ENCODE peak calls at places on chromosomes 5 and 9, in eight cellular contexts. U is gastrocnemius medialis; C is kidney epithelial cell; W is Peyer's patch; R is OCI-LY7; F is osteocyte; B is HCT116; Q is CD8-positive, alpha-beta T cell. O is an unnamed sample.

GRCh38 chr5:147321569-147321968 is 86.7 kb downstream of the STK32A start:
- DNase-seq in U (no peak), C (no peak), W (no peak), R (no peak), F (no peak), B (no peak), Q (no peak), O (no peak)

GRCh38 chr9:110161940-110162339 is 46.0 kb downstream of the C9orf152 start:
- DNase-seq in U (no peak), C (no peak), W (no peak), R (peak; percentile 39), F (no peak), B (no peak), Q (no peak), O (no peak)

GRCh38 chr5:60842859-60843692 is 993 bp downstream of the ELOVL7 start:
- DNase-seq in U (no peak), C (no peak), W (no peak), R (no peak), F (no peak), B (no peak), Q (no peak), O (no peak)

GRCh38 chr9:93126151-93126781 is 7.8 kb downstream of the NINJ1 start:
- DNase-seq in U (peak; percentile 14), C (no peak), W (no peak), R (no peak), F (no peak), B (no peak), Q (no peak), O (peak; percentile 12)

GRCh38 chr5:157473383-157474370 is 13.7 kb downstream of the NIPAL4 start:
- DNase-seq in U (no peak), C (no peak), W (no peak), R (no peak), F (no peak), B (no peak), Q (no peak), O (no peak)

GRCh38 chr5:129909225-129909624 is 5.0 kb downstream of the CHSY3 start:
- DNase-seq in U (no peak), C (no peak), W (no peak), R (no peak), F (no peak), B (no peak), Q (no peak), O (no peak)

GRCh38 chr5:80255425-80255751 is 460 bp downstream of the SERINC5 start:
- DNase-seq in U (peak; percentile 41), C (no peak), W (peak; percentile 39), R (peak; percentile 45), F (peak; percentile 86), B (no peak), Q (no peak), O (no peak)

GRCh38 chr9:3181049-3181953 is 337.4 kb upstream of the PUM3 start:
- DNase-seq in U (no peak), C (no peak), W (no peak), R (peak; percentile 2), F (no peak), B (no peak), Q (no peak), O (no peak)

GRCh38 chr5:174828786-174829510 is 104.6 kb downstream of the MSX2 start:
- DNase-seq in U (no peak), C (no peak), W (no peak), R (no peak), F (no peak), B (no peak), Q (no peak), O (no peak)

GRCh38 chr5:143016777-143017374 is 246.7 kb downstream of the ARHGAP26 start:
- DNase-seq in U (no peak), C (no peak), W (peak; percentile 29), R (peak; percentile 72), F (no peak), B (no peak), Q (no peak), O (no peak)

GRCh38 chr5:43019615-43020293 is 20.4 kb downstream of the ANXA2R start:
- DNase-seq in U (peak; percentile 74), C (no peak), W (peak; percentile 85), R (peak; percentile 95), F (peak; percentile 89), B (peak; percentile 87), Q (peak; percentile 69), O (peak; percentile 61)

GRCh38 chr5:91214571-91214970 is 168.5 kb downstream of the ARRDC3 start:
- DNase-seq in U (no peak), C (no peak), W (no peak), R (no peak), F (no peak), B (no peak), Q (no peak), O (no peak)

GRCh38 chr5:147659166-147659929 is 123.2 kb downstream of the JAKMIP2 start:
- DNase-seq in U (no peak), C (no peak), W (no peak), R (no peak), F (no peak), B (no peak), Q (no peak), O (no peak)

GRCh38 chr9:69946800-69947437 is 96.7 kb upstream of the MAMDC2 start:
- DNase-seq in U (no peak), C (peak; percentile 83), W (no peak), R (no peak), F (no peak), B (peak; percentile 80), Q (no peak), O (no peak)

GRCh38 chr5:127092690-127093089 is 19.4 kb upstream of the C5orf63 start:
- DNase-seq in U (no peak), C (no peak), W (no peak), R (no peak), F (no peak), B (no peak), Q (no peak), O (no peak)

DNA sequence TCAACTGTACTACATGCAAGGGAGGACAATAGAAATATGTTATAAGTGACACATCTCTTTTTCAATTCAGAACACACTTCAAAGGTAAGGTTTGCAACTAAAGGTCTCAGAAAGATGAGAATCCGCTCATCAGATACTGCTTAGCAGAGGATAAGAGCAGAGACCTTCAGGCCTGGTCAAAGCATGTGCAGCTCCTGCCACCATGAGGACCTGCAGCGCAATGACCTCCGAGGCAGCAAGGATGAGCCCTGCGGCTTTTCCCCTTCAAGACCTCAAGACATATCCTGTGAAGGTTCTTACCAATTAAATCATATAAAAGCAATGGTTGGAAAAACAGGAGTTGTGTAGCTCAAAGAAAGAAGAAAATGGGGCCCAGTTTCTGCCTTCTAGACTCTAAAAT is 135.8 kb downstream of the TRIM36 start:
- DNase-seq in U (no peak), C (no peak), W (no peak), R (no peak), F (no peak), B (no peak), Q (no peak), O (no peak)
- TF ChIP-seq CTCF in U (no peak), C (no peak), W (no peak), R (peak; percentile 27), F (no peak), B (peak; percentile 39), Q (no peak), O (no peak)

DNA sequence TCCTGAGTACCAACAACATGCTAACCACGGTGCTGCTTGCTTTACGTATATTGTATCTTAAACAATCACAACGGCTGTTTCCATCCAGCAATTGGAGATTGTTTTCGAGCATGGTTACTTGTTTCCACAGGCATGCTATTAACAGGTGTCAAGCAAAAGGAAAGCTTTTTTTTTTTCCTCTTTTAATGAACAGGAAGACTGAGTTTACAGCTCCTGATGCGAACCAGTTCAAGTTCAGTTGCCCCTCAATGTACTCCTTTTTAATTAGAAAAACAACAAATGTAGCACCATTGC is 186.8 kb downstream of the PDZD2 start:
- DNase-seq in U (no peak), C (no peak), W (no peak), R (no peak), F (no peak), B (no peak), Q (no peak), O (no peak)
- TF ChIP-seq CTCF in U (no peak), C (no peak), W (no peak), R (peak; percentile 37), F (no peak), B (no peak), Q (no peak), O (no peak)

GRCh38 chr5:36041537-36041845 is 25.2 kb downstream of the UGT3A2 start:
- DNase-seq in U (no peak), C (no peak), W (no peak), R (no peak), F (no peak), B (no peak), Q (no peak), O (no peak)
- TF ChIP-seq CTCF in U (peak; percentile 8), C (no peak), W (peak; percentile 45), R (peak; percentile 23), F (no peak), B (peak; percentile 20), Q (no peak), O (no peak)

GRCh38 chr5:154540600-154540999 is 62.6 kb upstream of the HAND1 start:
- DNase-seq in U (no peak), C (no peak), W (no peak), R (no peak), F (no peak), B (no peak), Q (no peak), O (no peak)

GRCh38 chr5:154543380-154543779 is 65.4 kb upstream of the HAND1 start:
- DNase-seq in U (no peak), C (no peak), W (no peak), R (no peak), F (no peak), B (no peak), Q (no peak), O (no peak)

GRCh38 chr5:154542000-154542399 is 64.0 kb upstream of the HAND1 start:
- DNase-seq in U (no peak), C (no peak), W (no peak), R (no peak), F (peak; percentile 53), B (no peak), Q (no peak), O (no peak)

GRCh38 chr5:154542581-154542980 is 64.6 kb upstream of the HAND1 start:
- DNase-seq in U (no peak), C (no peak), W (no peak), R (no peak), F (peak; percentile 67), B (no peak), Q (no peak), O (no peak)

DNA sequence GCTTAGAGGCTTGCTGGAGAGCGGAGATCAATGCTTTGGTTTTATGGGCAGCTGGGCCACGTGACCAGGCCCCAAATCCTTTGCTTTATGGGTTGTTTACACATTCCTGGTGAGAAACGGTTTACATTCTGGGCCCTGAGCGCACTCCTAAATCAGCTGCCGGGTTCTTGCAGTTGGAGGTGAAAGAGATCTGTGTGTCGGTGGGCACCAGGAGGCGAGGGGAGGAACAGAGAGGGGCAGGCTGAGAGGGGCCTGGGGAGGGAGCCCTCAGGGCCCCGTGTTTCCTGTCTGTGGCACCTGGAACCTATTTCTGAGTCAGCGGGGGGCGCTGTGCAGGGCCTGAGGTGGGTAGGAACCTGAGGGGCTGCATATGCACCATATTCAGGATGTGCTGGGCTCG is 63.5 kb upstream of the HAND1 start:
- DNase-seq in U (no peak), C (no peak), W (no peak), R (peak; percentile 43), F (peak; percentile 77), B (peak; percentile 8), Q (no peak), O (no peak)
- TF ChIP-seq CTCF in U (no peak), C (no peak), W (no peak), R (peak; percentile 80), F (no peak), B (peak; percentile 71), Q (no peak), O (no peak)

O was measured in activated B cell treated with CpG ODN at 0.5 μM for 24 hours.